ENCODE peak calls at places on chromosomes 13 and 19, in eight cellular contexts. R, E, J, O, Y, T, C and A are unnamed samples.

GRCh38 chr19:41543582-41543981 is 32.4 kb upstream of the CEACAM21 start:
- DNase-seq in R (no peak), E (no peak), J (no peak), O (no peak), Y (no peak), T (no peak), C (no peak), A (no peak)

GRCh38 chr13:112143753-112144615 is 77.0 kb downstream of the SOX1 start:
- DNase-seq in R (no peak), E (no peak), J (no peak), O (no peak), Y (no peak), T (no peak), C (no peak), A (no peak)

GRCh38 chr19:40177286-40178070 is 13.7 kb upstream of the MAP3K10 start:
- DNase-seq in R (no peak), E (no peak), J (no peak), O (no peak), Y (no peak), T (peak), C (no peak), A (no peak)

GRCh38 chr13:43652751-43653150 is 134.0 kb downstream of the ENOX1 start:
- DNase-seq in R (no peak), E (no peak), J (no peak), O (no peak), Y (no peak), T (no peak), C (no peak), A (no peak)

GRCh38 chr13:98994896-98995295 is 17.0 kb upstream of the DOCK9 start:
- DNase-seq in R (no peak), E (no peak), J (no peak), O (no peak), Y (no peak), T (no peak), C (no peak), A (no peak)

GRCh38 chr19:17719730-17720486 is 628 bp downstream of the MAP1S start:
- DNase-seq in R (no peak), E (no peak), J (peak), O (no peak), Y (no peak), T (peak), C (no peak), A (peak)

GRCh38 chr13:108475181-108475580 is 154.2 kb upstream of the MYO16 start:
- DNase-seq in R (no peak), E (no peak), J (no peak), O (no peak), Y (no peak), T (no peak), C (no peak), A (no peak)

GRCh38 chr13:83620535-83621220 is 261.6 kb downstream of the SLITRK1 start:
- DNase-seq in R (peak), E (no peak), J (no peak), O (peak), Y (peak), T (peak), C (peak), A (no peak)

GRCh38 chr19:814108-815078 is 7.4 kb downstream of the PLPPR3 start:
- DNase-seq in R (no peak), E (no peak), J (no peak), O (no peak), Y (no peak), T (no peak), C (no peak), A (no peak)

DNA sequence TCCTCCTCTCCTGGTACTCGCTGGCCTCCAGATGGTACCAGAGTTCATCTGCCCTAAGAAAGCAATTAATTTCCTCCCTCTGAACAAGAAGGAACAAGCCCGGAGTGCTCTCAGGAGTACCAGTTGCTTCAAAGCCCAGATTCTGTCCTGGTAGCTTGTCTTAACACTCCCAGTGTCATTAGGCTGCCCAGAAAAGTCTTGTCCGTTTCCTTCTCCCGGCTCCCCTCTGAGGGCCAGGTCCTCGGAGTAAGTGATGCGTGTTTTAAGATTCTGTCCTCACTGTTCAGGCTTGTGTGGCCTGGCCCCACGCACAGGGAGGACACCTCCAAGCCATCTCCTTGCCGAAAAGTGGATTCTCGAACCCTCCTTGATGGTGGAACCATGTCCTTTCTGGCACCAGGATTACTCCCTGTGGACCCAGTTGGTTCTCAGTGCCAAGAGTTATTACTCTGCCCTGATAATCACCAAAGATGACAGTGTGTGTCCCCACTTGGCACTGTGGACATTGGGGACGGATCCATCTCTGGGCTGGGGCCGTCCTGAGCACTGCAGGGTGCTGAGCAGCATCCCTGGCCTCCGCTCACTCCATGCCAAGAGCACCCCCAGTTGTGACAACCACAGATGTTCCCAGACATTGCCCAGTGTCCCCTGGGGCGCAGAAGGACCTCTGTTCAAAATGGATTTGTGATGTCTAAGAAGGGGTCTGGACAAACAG is 52.5 kb downstream of the RFX2 start:
- DNase-seq in R (no peak), E (no peak), J (no peak), O (no peak), Y (no peak), T (no peak), C (no peak), A (no peak)
- TF ChIP-seq CTCF in R (no peak), E (no peak), J (no peak), O (no peak), Y (no peak), T (no peak), C (peak), A (no peak)

GRCh38 chr13:48401480-48401879 is 11.4 kb downstream of the LPAR6 start:
- DNase-seq in R (no peak), E (no peak), J (no peak), O (no peak), Y (peak), T (no peak), C (no peak), A (no peak)

GRCh38 chr13:48398450-48399095 is 14.3 kb downstream of the LPAR6 start:
- DNase-seq in R (peak), E (no peak), J (no peak), O (no peak), Y (peak), T (peak), C (no peak), A (no peak)

GRCh38 chr13:48400090-48400694 is 12.7 kb downstream of the LPAR6 start:
- DNase-seq in R (peak), E (no peak), J (no peak), O (no peak), Y (peak), T (peak), C (no peak), A (no peak)

GRCh38 chr13:48402325-48402962 is 10.5 kb downstream of the LPAR6 start:
- DNase-seq in R (no peak), E (no peak), J (no peak), O (no peak), Y (peak), T (peak), C (no peak), A (no peak)

DNA sequence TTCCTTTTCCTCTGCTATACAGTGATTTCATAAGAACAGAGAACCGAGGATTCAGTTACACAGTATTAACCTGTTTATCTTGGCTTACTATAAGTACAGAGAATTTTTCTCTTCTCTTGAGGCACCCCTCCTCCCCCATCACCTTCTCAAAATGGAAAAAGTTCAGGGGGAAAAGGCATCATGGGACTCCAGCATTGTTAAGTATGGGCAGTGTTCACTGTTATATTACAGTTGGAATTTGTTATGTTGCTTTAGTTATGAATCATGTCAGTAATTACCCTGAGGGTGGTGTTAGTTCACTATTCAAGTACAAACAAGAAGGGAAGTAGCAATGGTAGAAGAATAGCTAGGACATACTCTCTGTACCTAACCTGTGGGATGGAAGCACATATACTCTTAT is 12.1 kb downstream of the LPAR6 start:
- DNase-seq in R (peak), E (no peak), J (no peak), O (peak), Y (peak), T (peak), C (peak), A (no peak)
- TF ChIP-seq CTCF in R (no peak), E (no peak), J (no peak), O (no peak), Y (no peak), T (no peak), C (no peak), A (no peak)

GRCh38 chr13:113747291-113747833 is 11.7 kb upstream of the TMEM255B start:
- DNase-seq in R (no peak), E (no peak), J (no peak), O (no peak), Y (no peak), T (no peak), C (no peak), A (no peak)

GRCh38 chr13:113746143-113746525 is 12.9 kb upstream of the TMEM255B start:
- DNase-seq in R (no peak), E (no peak), J (peak), O (no peak), Y (no peak), T (no peak), C (no peak), A (no peak)

GRCh38 chr13:113748101-113748861 is 10.7 kb upstream of the TMEM255B start:
- DNase-seq in R (no peak), E (no peak), J (no peak), O (no peak), Y (no peak), T (no peak), C (no peak), A (no peak)

GRCh38 chr13:113745059-113745458 is 14.0 kb upstream of the TMEM255B start:
- DNase-seq in R (no peak), E (no peak), J (no peak), O (no peak), Y (no peak), T (no peak), C (no peak), A (no peak)

DNA sequence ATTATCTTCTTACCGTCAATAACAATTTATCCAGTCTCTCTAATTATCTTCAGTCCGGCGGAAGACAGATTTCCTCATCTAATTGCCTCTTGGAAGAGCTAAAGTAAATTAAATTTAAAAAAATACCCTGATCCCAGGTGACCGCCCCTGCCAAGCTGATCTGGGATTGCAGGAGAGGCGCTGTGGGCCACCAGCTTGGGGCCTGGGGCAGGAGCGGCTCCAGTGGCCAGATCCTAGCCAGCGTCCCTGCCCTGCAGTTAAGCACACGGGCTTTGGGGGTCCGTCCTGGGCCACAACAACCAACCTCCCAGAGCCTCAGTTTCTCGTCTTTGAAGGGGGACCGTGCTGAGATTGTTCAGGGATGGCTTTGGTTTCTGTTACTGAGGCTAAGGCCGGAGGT is 12.4 kb upstream of the TMEM255B start:
- DNase-seq in R (no peak), E (no peak), J (no peak), O (no peak), Y (no peak), T (no peak), C (no peak), A (no peak)
- TF ChIP-seq CTCF in R (no peak), E (no peak), J (no peak), O (no peak), Y (no peak), T (no peak), C (no peak), A (no peak)

DNA sequence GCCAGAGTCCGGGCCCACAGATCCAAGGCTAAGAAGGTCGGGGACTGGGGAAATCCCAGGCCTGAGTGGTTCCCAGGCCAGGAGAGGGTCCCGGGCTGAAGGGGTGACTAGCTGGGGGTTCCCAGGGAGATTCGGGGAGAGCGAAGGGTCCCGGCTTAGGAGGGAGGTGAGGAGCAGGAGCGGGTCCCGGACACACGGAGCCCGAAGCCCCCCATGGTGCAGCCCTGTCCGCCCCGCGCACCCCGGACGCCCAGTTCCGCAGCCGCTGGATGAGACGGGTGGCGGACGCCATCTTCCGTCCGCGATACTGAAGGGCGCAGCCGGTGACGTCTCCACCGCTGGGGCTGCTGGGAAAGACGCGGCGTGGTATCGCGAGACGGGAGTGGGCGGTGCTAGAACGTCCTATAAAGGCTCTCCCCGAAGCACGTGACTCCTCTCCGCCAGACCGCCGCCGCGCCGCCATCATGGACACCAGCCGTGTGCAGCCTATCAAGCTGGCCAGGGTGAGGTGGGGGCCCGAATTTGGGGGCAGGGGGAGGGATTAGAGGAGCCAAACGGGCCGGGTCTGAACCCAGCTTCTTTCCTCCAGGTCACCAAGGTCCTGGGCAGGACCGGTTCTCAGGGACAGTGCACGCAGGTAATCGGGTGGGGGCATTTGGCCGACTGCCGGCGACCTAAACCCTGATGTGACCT is at the start of the genes NDUFA7 and RPS28:
- DNase-seq in R (peak), E (peak), J (peak), O (peak), Y (peak), T (peak), C (peak), A (peak)
- TF ChIP-seq CTCF in R (peak), E (no peak), J (peak), O (no peak), Y (no peak), T (no peak), C (peak), A (no peak)

GRCh38 chr13:22735381-22735995 is 445.3 kb upstream of the SGCG start:
- DNase-seq in R (no peak), E (no peak), J (no peak), O (no peak), Y (no peak), T (no peak), C (no peak), A (no peak)
- TF ChIP-seq CTCF in R (no peak), E (no peak), J (no peak), O (no peak), Y (no peak), T (no peak), C (no peak), A (no peak)

GRCh38 chr19:6768236-6768785 is 1.1 kb upstream of the SH2D3A start:
- DNase-seq in R (no peak), E (no peak), J (no peak), O (no peak), Y (no peak), T (no peak), C (no peak), A (no peak)

GRCh38 chr19:6767081-6767356 is 216 bp downstream of the SH2D3A start:
- DNase-seq in R (no peak), E (no peak), J (no peak), O (no peak), Y (no peak), T (peak), C (no peak), A (no peak)

GRCh38 chr19:6769006-6769637 is 1.9 kb upstream of the SH2D3A start:
- DNase-seq in R (peak), E (no peak), J (no peak), O (peak), Y (peak), T (no peak), C (no peak), A (no peak)

GRCh38 chr19:6766357-6767080 is 716 bp downstream of the SH2D3A start:
- DNase-seq in R (no peak), E (no peak), J (no peak), O (no peak), Y (no peak), T (no peak), C (no peak), A (no peak)

GRCh38 chr19:6767357-6768235 is at the start of gene SH2D3A:
- DNase-seq in R (no peak), E (peak), J (peak), O (peak), Y (no peak), T (peak), C (no peak), A (peak)
- TF ChIP-seq CTCF in R (no peak), E (no peak), J (no peak), O (no peak), Y (no peak), T (no peak), C (no peak), A (no peak)

GRCh38 chr19:55081773-55082022 is 6.0 kb downstream of the EPS8L1 start:
- DNase-seq in R (no peak), E (no peak), J (no peak), O (no peak), Y (no peak), T (no peak), C (no peak), A (no peak)

GRCh38 chr19:55084416-55084815 is 8.7 kb downstream of the EPS8L1 start:
- DNase-seq in R (no peak), E (no peak), J (no peak), O (no peak), Y (no peak), T (no peak), C (no peak), A (no peak)

GRCh38 chr19:55080915-55081772 is 5.5 kb downstream of the EPS8L1 start:
- DNase-seq in R (peak), E (no peak), J (peak), O (peak), Y (peak), T (peak), C (no peak), A (no peak)

GRCh38 chr19:55082023-55082851 is 6.6 kb downstream of the EPS8L1 start:
- DNase-seq in R (peak), E (no peak), J (no peak), O (peak), Y (peak), T (no peak), C (no peak), A (no peak)

GRCh38 chr19:55083004-55083850 is 7.6 kb downstream of the EPS8L1 start:
- DNase-seq in R (no peak), E (no peak), J (no peak), O (no peak), Y (no peak), T (no peak), C (no peak), A (no peak)
- TF ChIP-seq CTCF in R (no peak), E (no peak), J (no peak), O (no peak), Y (no peak), T (no peak), C (no peak), A (no peak)

DNA sequence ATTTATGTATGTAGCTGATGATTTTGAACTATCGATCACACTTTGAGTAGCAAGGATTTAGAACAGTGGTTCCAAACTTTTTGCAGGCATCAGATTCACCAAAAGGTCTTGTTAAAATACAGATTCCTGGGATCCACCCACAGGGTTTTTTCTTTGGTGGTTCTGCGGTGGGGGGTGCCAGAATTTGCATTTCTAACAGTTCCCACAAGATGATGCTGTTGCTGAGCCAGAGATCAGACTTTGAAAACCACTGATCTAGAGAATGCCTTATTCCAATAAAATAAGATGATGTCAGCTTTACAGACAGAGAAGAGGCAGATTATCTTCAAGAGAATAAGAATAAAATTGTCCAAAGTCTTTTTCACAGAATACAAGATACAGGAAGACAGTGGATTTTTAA is 80.9 kb upstream of the SHISA2 start:
- DNase-seq in R (peak), E (no peak), J (no peak), O (peak), Y (peak), T (peak), C (no peak), A (no peak)
- TF ChIP-seq CTCF in R (peak), E (no peak), J (no peak), O (peak), Y (peak), T (peak), C (peak), A (no peak)

DNA sequence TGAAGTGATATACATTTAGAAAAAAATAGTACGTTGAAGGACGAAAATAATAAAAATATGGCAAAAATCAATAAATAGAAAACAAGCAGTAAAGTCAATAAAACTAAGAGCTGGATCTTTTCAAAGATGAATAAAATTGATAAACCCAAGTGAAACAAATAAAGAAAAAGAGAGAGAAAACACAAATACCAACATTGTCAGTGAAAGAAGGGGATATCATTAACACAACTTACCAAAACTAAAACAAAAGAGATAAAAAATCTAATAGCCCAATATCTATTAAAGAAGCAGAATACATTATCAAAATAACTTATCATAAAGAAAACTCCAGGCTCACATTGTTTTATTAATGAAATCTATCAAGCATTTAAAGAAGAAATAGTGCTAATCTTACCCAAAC is 675.1 kb downstream of the UQCRFS1 start:
- DNase-seq in R (no peak), E (no peak), J (no peak), O (no peak), Y (no peak), T (no peak), C (no peak), A (no peak)
- TF ChIP-seq CTCF in R (no peak), E (no peak), J (no peak), O (no peak), Y (no peak), T (no peak), C (no peak), A (no peak)

DNA sequence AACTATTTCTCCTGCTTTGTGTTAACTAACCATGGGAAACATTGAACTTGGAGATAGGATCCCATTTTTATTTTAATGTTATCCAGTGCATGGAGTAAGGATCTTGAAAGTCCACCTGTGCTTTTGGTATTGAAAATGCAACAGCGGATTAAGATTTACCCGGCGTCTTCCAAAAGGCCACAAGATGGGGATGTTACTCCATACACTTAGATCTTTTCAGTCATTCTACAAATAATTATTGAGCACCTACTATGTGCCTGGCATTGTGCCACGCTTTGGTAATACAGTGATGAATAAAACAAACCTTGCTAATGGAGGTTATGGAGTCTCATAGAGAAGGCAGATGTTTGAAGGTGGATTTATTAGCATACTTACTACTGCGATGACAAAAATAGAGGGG is 56.9 kb downstream of the RFC3 start:
- DNase-seq in R (no peak), E (no peak), J (no peak), O (no peak), Y (no peak), T (no peak), C (no peak), A (no peak)
- TF ChIP-seq CTCF in R (no peak), E (no peak), J (no peak), O (no peak), Y (peak), T (no peak), C (peak), A (no peak)